ENCODE peak calls at places on chromosomes 12 and 14, in four cellular contexts. One of them, this sample, is unnamed.

GRCh38 chr12:116490481-116490880 is 68.7 kb upstream of the MAP1LC3B2 start:
- DNase-seq in K562: no peak
- DNase-seq in HepG2: no peak
- DNase-seq in GM12891: no peak
- DNase-seq in this sample: no peak

GRCh38 chr14:85531594-85532391 is 1.8 kb downstream of the FLRT2 start:
- DNase-seq in GM12891: no peak
- DNase-seq in K562: no peak
- DNase-seq in HepG2: no peak
- DNase-seq in this sample: no peak

GRCh38 chr14:54211562-54212308 is 185.1 kb upstream of the CDKN3 start:
- DNase-seq in GM12891: no peak
- DNase-seq in K562: no peak
- DNase-seq in HepG2: no peak
- DNase-seq in this sample: no peak

GRCh38 chr14:55075628-55076027 is 24.2 kb downstream of the MAPK1IP1L start:
- DNase-seq in HepG2: no peak
- DNase-seq in GM12891: no peak
- DNase-seq in K562: no peak
- DNase-seq in this sample: no peak

GRCh38 chr12:131260251-131260905 is 306.7 kb downstream of the ADGRD1 start:
- DNase-seq in GM12891: no peak
- DNase-seq in K562: no peak
- DNase-seq in HepG2: no peak
- DNase-seq in this sample: no peak

GRCh38 chr12:103181366-103182152 is 224.1 kb downstream of the ASCL1 start:
- DNase-seq in K562: no peak
- DNase-seq in GM12891: peak; percentile 8
- DNase-seq in HepG2: no peak
- DNase-seq in this sample: peak; percentile 9

GRCh38 chr12:108772247-108772646 is 40.9 kb upstream of the CORO1C start:
- DNase-seq in GM12891: peak; percentile 64
- DNase-seq in K562: peak; percentile 49
- DNase-seq in HepG2: no peak
- DNase-seq in this sample: peak; percentile 41

GRCh38 chr14:58690801-58691516 is 53.2 kb downstream of the DACT1 start:
- DNase-seq in GM12891: no peak
- DNase-seq in K562: no peak
- DNase-seq in HepG2: no peak
- DNase-seq in this sample: no peak

GRCh38 chr12:94284046-94284445 is 135.7 kb downstream of the PLXNC1 start:
- DNase-seq in HepG2: no peak
- DNase-seq in GM12891: no peak
- DNase-seq in K562: no peak
- DNase-seq in this sample: no peak

GRCh38 chr12:121796855-121797751 is 3.6 kb upstream of the RHOF start:
- DNase-seq in HepG2: peak; percentile 97
- DNase-seq in K562: peak; percentile 75
- DNase-seq in GM12891: no peak
- DNase-seq in this sample: no peak
- TF ChIP-seq TAF1 in HepG2: peak; percentile 71
- TF ChIP-seq TAF1 in K562: no peak
- TF ChIP-seq TAF1 in GM12891: no peak
- TF ChIP-seq TAF1 in this sample: no peak

GRCh38 chr12:96427269-96427729 is 27.1 kb upstream of the CDK17 start:
- DNase-seq in HepG2: peak; percentile 7
- DNase-seq in K562: no peak
- DNase-seq in GM12891: no peak
- DNase-seq in this sample: no peak

GRCh38 chr12:96436366-96437295 is 36.4 kb upstream of the CDK17 start:
- DNase-seq in GM12891: no peak
- DNase-seq in K562: no peak
- DNase-seq in HepG2: no peak
- DNase-seq in this sample: no peak

GRCh38 chr12:96425973-96426372 is 25.7 kb upstream of the CDK17 start:
- DNase-seq in GM12891: no peak
- DNase-seq in HepG2: no peak
- DNase-seq in K562: no peak
- DNase-seq in this sample: no peak

GRCh38 chr12:96434107-96434506 is 33.9 kb upstream of the CDK17 start:
- DNase-seq in HepG2: no peak
- DNase-seq in GM12891: no peak
- DNase-seq in K562: no peak
- DNase-seq in this sample: no peak

GRCh38 chr12:96431067-96431466 is 30.8 kb upstream of the CDK17 start:
- DNase-seq in HepG2: no peak
- DNase-seq in K562: no peak
- DNase-seq in GM12891: no peak
- DNase-seq in this sample: no peak
- TF ChIP-seq POLR2AphosphoS5 in HepG2: no peak
- TF ChIP-seq POLR2AphosphoS5 in K562: no peak
- TF ChIP-seq POLR2AphosphoS5 in GM12891: no peak
- TF ChIP-seq POLR2AphosphoS5 in this sample: no peak

GRCh38 chr12:2794736-2795289 is at the start of gene FKBP4:
- DNase-seq in GM12891: peak; percentile 96
- DNase-seq in HepG2: peak; percentile 55
- DNase-seq in K562: peak; percentile 91
- DNase-seq in this sample: peak; percentile 94

GRCh38 chr12:2793561-2793960 is 1.2 kb upstream of the FKBP4 start:
- DNase-seq in GM12891: no peak
- DNase-seq in K562: no peak
- DNase-seq in HepG2: no peak
- DNase-seq in this sample: no peak

GRCh38 chr12:2794261-2794735 is 472 bp upstream of the FKBP4 start:
- DNase-seq in HepG2: no peak
- DNase-seq in K562: no peak
- DNase-seq in GM12891: peak; percentile 32
- DNase-seq in this sample: no peak

GRCh38 chr12:2796187-2796663 is 1.5 kb downstream of the FKBP4 start:
- DNase-seq in GM12891: no peak
- DNase-seq in HepG2: no peak
- DNase-seq in K562: no peak
- DNase-seq in this sample: no peak

DNA sequence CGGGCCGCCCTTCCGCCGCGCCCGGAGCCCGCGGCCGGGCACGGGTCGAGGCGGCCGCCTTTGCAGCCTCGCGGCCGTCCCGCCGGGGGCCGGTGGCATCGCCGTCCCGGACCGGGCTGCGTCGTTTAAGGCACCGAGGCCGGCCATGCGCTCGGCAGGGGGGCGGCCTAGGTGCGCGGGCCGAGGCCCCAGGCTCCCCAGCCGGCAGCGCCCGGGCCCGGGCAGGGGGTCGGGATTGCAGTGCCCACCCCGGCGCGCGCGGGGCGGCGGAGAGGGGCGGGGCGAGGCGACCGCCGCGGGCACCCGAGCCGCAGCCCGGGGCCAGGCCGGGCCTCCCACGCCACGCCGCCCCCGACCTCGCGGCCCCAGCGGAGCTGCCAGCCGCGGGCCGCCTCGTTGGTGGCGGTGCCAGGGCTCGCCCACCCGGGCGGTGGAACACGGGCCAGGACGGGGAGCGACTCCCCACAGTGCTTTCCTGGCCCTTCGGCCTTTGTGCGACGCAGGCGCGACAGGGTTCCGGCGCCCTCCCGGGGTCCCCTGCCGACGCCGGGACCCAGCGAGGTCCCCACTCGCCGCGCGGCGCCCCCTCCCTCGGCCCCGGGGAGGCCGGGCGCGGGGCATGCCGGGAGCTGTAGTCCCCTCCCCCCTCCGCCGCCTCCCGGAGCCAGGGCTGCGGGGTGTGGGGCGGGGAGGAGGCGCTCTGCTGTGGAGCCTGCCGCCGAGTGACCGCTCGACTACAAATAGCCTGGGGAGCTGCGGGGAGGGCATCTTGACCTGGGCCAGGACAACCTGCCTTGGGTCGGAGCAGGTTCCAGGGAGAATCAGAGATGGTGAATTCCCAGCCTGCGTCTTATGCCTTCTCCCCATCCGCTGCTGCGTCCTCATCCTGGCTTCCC is 769 bp downstream of the FKBP4 start:
- DNase-seq in GM12891: peak; percentile 94
- DNase-seq in K562: peak; percentile 87
- DNase-seq in HepG2: peak; percentile 17
- DNase-seq in this sample: peak; percentile 95
- TF ChIP-seq POLR2A in GM12891: no peak
- TF ChIP-seq POLR2A in K562: no peak
- TF ChIP-seq POLR2A in HepG2: peak; percentile 34
- TF ChIP-seq POLR2A in this sample: no peak

GRCh38 chr12:110281549-110282342 is 699 bp downstream of the ATP2A2 start:
- DNase-seq in GM12891: peak; percentile 48
- DNase-seq in HepG2: no peak
- DNase-seq in K562: no peak
- DNase-seq in this sample: peak; percentile 60
- TF ChIP-seq TAF1 in GM12891: peak; percentile 61
- TF ChIP-seq TAF1 in HepG2: no peak
- TF ChIP-seq TAF1 in K562: no peak
- TF ChIP-seq TAF1 in this sample: peak; percentile 8

This sample was measured in GM12892.